ENCODE peak calls at places on chromosomes 16 and 17, in nine cellular contexts. One of them, this sample, is unnamed.

GRCh38 chr16:86222541-86222940 is 287.8 kb upstream of the FOXF1 start:
- DNase-seq in MG63: peak
- DNase-seq in fibroblast of villous mesenchyme: peak
- DNase-seq in H7: no peak
- DNase-seq in activated naive CD4-positive, alpha-beta T cell: no peak
- DNase-seq in T-cell: no peak
- DNase-seq in stimulated activated CD8-positive, alpha-beta memory T cell treated with anti-CD3 and anti-CD28 coated beads, Interleukin-12 subunit alpha, Interleukin-12 subunit beta, amount 100 ng/mL, for 1 hour: no peak
- DNase-seq in NCI-H1694: no peak
- DNase-seq in cardiac septum: peak
- DNase-seq in this sample: no peak

GRCh38 chr17:57405486-57406072 is 149.3 kb downstream of the MSI2 start:
- DNase-seq in MG63: no peak
- DNase-seq in fibroblast of villous mesenchyme: no peak
- DNase-seq in H7: no peak
- DNase-seq in activated naive CD4-positive, alpha-beta T cell: no peak
- DNase-seq in T-cell: no peak
- DNase-seq in stimulated activated CD8-positive, alpha-beta memory T cell treated with anti-CD3 and anti-CD28 coated beads, Interleukin-12 subunit alpha, Interleukin-12 subunit beta, amount 100 ng/mL, for 1 hour: no peak
- DNase-seq in NCI-H1694: no peak
- DNase-seq in cardiac septum: no peak
- DNase-seq in this sample: no peak

GRCh38 chr16:610513-611381 is 20.0 kb upstream of the WFIKKN1 start:
- DNase-seq in MG63: no peak
- DNase-seq in fibroblast of villous mesenchyme: no peak
- DNase-seq in H7: peak
- DNase-seq in activated naive CD4-positive, alpha-beta T cell: no peak
- DNase-seq in T-cell: peak
- DNase-seq in stimulated activated CD8-positive, alpha-beta memory T cell treated with anti-CD3 and anti-CD28 coated beads, Interleukin-12 subunit alpha, Interleukin-12 subunit beta, amount 100 ng/mL, for 1 hour: peak
- DNase-seq in NCI-H1694: peak
- DNase-seq in cardiac septum: no peak
- DNase-seq in this sample: no peak

GRCh38 chr16:12079411-12079965 is 103.0 kb downstream of the SNX29 start:
- DNase-seq in MG63: no peak
- DNase-seq in fibroblast of villous mesenchyme: no peak
- DNase-seq in H7: no peak
- DNase-seq in activated naive CD4-positive, alpha-beta T cell: no peak
- DNase-seq in T-cell: no peak
- DNase-seq in stimulated activated CD8-positive, alpha-beta memory T cell treated with anti-CD3 and anti-CD28 coated beads, Interleukin-12 subunit alpha, Interleukin-12 subunit beta, amount 100 ng/mL, for 1 hour: no peak
- DNase-seq in NCI-H1694: no peak
- DNase-seq in cardiac septum: no peak
- DNase-seq in this sample: no peak

GRCh38 chr16:66378739-66379570 is 12.5 kb downstream of the CDH5 start:
- DNase-seq in MG63: no peak
- DNase-seq in fibroblast of villous mesenchyme: no peak
- DNase-seq in H7: no peak
- DNase-seq in activated naive CD4-positive, alpha-beta T cell: no peak
- DNase-seq in T-cell: no peak
- DNase-seq in stimulated activated CD8-positive, alpha-beta memory T cell treated with anti-CD3 and anti-CD28 coated beads, Interleukin-12 subunit alpha, Interleukin-12 subunit beta, amount 100 ng/mL, for 1 hour: no peak
- DNase-seq in NCI-H1694: no peak
- DNase-seq in cardiac septum: no peak
- DNase-seq in this sample: no peak

GRCh38 chr16:68790130-68790761 is 53.1 kb upstream of the TANGO6 start:
- DNase-seq in MG63: peak
- DNase-seq in fibroblast of villous mesenchyme: peak
- DNase-seq in H7: peak
- DNase-seq in activated naive CD4-positive, alpha-beta T cell: no peak
- DNase-seq in T-cell: no peak
- DNase-seq in stimulated activated CD8-positive, alpha-beta memory T cell treated with anti-CD3 and anti-CD28 coated beads, Interleukin-12 subunit alpha, Interleukin-12 subunit beta, amount 100 ng/mL, for 1 hour: no peak
- DNase-seq in NCI-H1694: no peak
- DNase-seq in cardiac septum: no peak
- DNase-seq in this sample: no peak

GRCh38 chr17:57940217-57940616 is 15.0 kb downstream of the CUEDC1 start:
- DNase-seq in MG63: no peak
- DNase-seq in fibroblast of villous mesenchyme: no peak
- DNase-seq in H7: peak
- DNase-seq in activated naive CD4-positive, alpha-beta T cell: no peak
- DNase-seq in T-cell: no peak
- DNase-seq in stimulated activated CD8-positive, alpha-beta memory T cell treated with anti-CD3 and anti-CD28 coated beads, Interleukin-12 subunit alpha, Interleukin-12 subunit beta, amount 100 ng/mL, for 1 hour: no peak
- DNase-seq in NCI-H1694: no peak
- DNase-seq in cardiac septum: no peak
- DNase-seq in this sample: no peak

GRCh38 chr17:64739316-64740058 is 77.4 kb upstream of the SMURF2 start:
- DNase-seq in MG63: peak
- DNase-seq in fibroblast of villous mesenchyme: peak
- DNase-seq in H7: no peak
- DNase-seq in activated naive CD4-positive, alpha-beta T cell: no peak
- DNase-seq in T-cell: no peak
- DNase-seq in stimulated activated CD8-positive, alpha-beta memory T cell treated with anti-CD3 and anti-CD28 coated beads, Interleukin-12 subunit alpha, Interleukin-12 subunit beta, amount 100 ng/mL, for 1 hour: no peak
- DNase-seq in NCI-H1694: no peak
- DNase-seq in cardiac septum: no peak
- DNase-seq in this sample: no peak

GRCh38 chr16:74092336-74092735 is 204.3 kb upstream of the PSMD7 start:
- DNase-seq in MG63: no peak
- DNase-seq in fibroblast of villous mesenchyme: no peak
- DNase-seq in H7: no peak
- DNase-seq in activated naive CD4-positive, alpha-beta T cell: no peak
- DNase-seq in T-cell: no peak
- DNase-seq in stimulated activated CD8-positive, alpha-beta memory T cell treated with anti-CD3 and anti-CD28 coated beads, Interleukin-12 subunit alpha, Interleukin-12 subunit beta, amount 100 ng/mL, for 1 hour: no peak
- DNase-seq in NCI-H1694: no peak
- DNase-seq in cardiac septum: no peak
- DNase-seq in this sample: no peak

GRCh38 chr16:25751230-25751629 is 59.5 kb downstream of the HS3ST4 start:
- DNase-seq in MG63: no peak
- DNase-seq in fibroblast of villous mesenchyme: no peak
- DNase-seq in H7: no peak
- DNase-seq in activated naive CD4-positive, alpha-beta T cell: no peak
- DNase-seq in T-cell: no peak
- DNase-seq in stimulated activated CD8-positive, alpha-beta memory T cell treated with anti-CD3 and anti-CD28 coated beads, Interleukin-12 subunit alpha, Interleukin-12 subunit beta, amount 100 ng/mL, for 1 hour: no peak
- DNase-seq in NCI-H1694: no peak
- DNase-seq in cardiac septum: no peak
- DNase-seq in this sample: no peak

GRCh38 chr17:80696456-80696855 is 151.8 kb downstream of the RPTOR start:
- DNase-seq in MG63: no peak
- DNase-seq in fibroblast of villous mesenchyme: no peak
- DNase-seq in H7: no peak
- DNase-seq in activated naive CD4-positive, alpha-beta T cell: no peak
- DNase-seq in T-cell: no peak
- DNase-seq in stimulated activated CD8-positive, alpha-beta memory T cell treated with anti-CD3 and anti-CD28 coated beads, Interleukin-12 subunit alpha, Interleukin-12 subunit beta, amount 100 ng/mL, for 1 hour: no peak
- DNase-seq in NCI-H1694: no peak
- DNase-seq in cardiac septum: no peak
- DNase-seq in this sample: no peak

GRCh38 chr16:54783980-54784379 is 146.7 kb upstream of the IRX5 start:
- DNase-seq in MG63: no peak
- DNase-seq in fibroblast of villous mesenchyme: no peak
- DNase-seq in H7: no peak
- DNase-seq in activated naive CD4-positive, alpha-beta T cell: no peak
- DNase-seq in T-cell: no peak
- DNase-seq in stimulated activated CD8-positive, alpha-beta memory T cell treated with anti-CD3 and anti-CD28 coated beads, Interleukin-12 subunit alpha, Interleukin-12 subunit beta, amount 100 ng/mL, for 1 hour: no peak
- DNase-seq in NCI-H1694: no peak
- DNase-seq in cardiac septum: no peak
- DNase-seq in this sample: no peak